ENCODE peak calls at places on chromosomes 3 and 15, in eight cellular contexts. I is choroid plexus epithelial cell, Q is psoas muscle, E is AG04449, N is OCI-LY7, F is adrenal gland, A is breast epithelium, P is fibroblast of mammary gland. Y is an unnamed sample.

GRCh38 chr3:30628188-30628930 is 22.0 kb downstream of the TGFBR2 start:
- DNase-seq in I (no peak), Q (no peak), E (no peak), N (no peak), F (no peak), A (no peak), P (no peak), Y (no peak)

GRCh38 chr3:42246091-42246490 is 19.9 kb downstream of the CCK start:
- DNase-seq in I (no peak), Q (no peak), E (no peak), N (no peak), F (no peak), A (no peak), P (no peak), Y (no peak)

GRCh38 chr3:11616551-11616950 is 27.2 kb downstream of the VGLL4 start:
- DNase-seq in I (no peak), Q (no peak), E (no peak), N (no peak), F (no peak), A (no peak), P (no peak), Y (no peak)

GRCh38 chr3:150038830-150039229 is 68.1 kb upstream of the PFN2 start:
- DNase-seq in I (peak), Q (no peak), E (no peak), N (no peak), F (no peak), A (no peak), P (no peak), Y (peak)

GRCh38 chr15:88648357-88649214 is 9.8 kb downstream of the ISG20 start:
- DNase-seq in I (no peak), Q (no peak), E (no peak), N (no peak), F (no peak), A (peak), P (peak), Y (no peak)

GRCh38 chr3:195154793-195155535 is 116.0 kb downstream of the XXYLT1 start:
- DNase-seq in I (peak), Q (peak), E (peak), N (peak), F (peak), A (peak), P (peak), Y (peak)

GRCh38 chr3:170826047-170826446 is 43.9 kb downstream of the RPL22L1 start:
- DNase-seq in I (no peak), Q (no peak), E (no peak), N (no peak), F (no peak), A (no peak), P (no peak), Y (no peak)

GRCh38 chr3:188602620-188603019 is 448.7 kb downstream of the LPP start:
- DNase-seq in I (no peak), Q (no peak), E (no peak), N (no peak), F (no peak), A (no peak), P (no peak), Y (no peak)

GRCh38 chr3:195046441-195046840 is 224.5 kb downstream of the XXYLT1 start:
- DNase-seq in I (no peak), Q (no peak), E (no peak), N (no peak), F (no peak), A (no peak), P (no peak), Y (no peak)

GRCh38 chr3:8888296-8888915 is 74.9 kb downstream of the RAD18 start:
- DNase-seq in I (peak), Q (no peak), E (peak), N (no peak), F (no peak), A (no peak), P (no peak), Y (peak)

GRCh38 chr3:20054549-20054987 is 14.3 kb downstream of the KAT2B start:
- DNase-seq in I (peak), Q (peak), E (peak), N (peak), F (peak), A (peak), P (peak), Y (peak)

GRCh38 chr3:122299872-122300460 is 25.1 kb upstream of the CSTA start:
- DNase-seq in I (peak), Q (no peak), E (no peak), N (peak), F (no peak), A (no peak), P (peak), Y (no peak)

GRCh38 chr3:86988235-86988634 is 2.7 kb downstream of the VGLL3 start:
- DNase-seq in I (peak), Q (no peak), E (peak), N (no peak), F (no peak), A (no peak), P (peak), Y (peak)

GRCh38 chr15:101123222-101123910 is 128.5 kb downstream of the CHSY1 start:
- DNase-seq in I (no peak), Q (no peak), E (peak), N (no peak), F (no peak), A (no peak), P (peak), Y (peak)

GRCh38 chr3:14511623-14511965 is 28.5 kb downstream of the GRIP2 start:
- DNase-seq in I (no peak), Q (no peak), E (no peak), N (no peak), F (no peak), A (no peak), P (no peak), Y (no peak)

GRCh38 chr3:107753988-107754387 is 231.2 kb downstream of the BBX start:
- DNase-seq in I (no peak), Q (no peak), E (no peak), N (no peak), F (no peak), A (no peak), P (no peak), Y (no peak)

GRCh38 chr3:124633527-124633926 is 96.7 kb upstream of the UMPS start:
- DNase-seq in I (no peak), Q (no peak), E (no peak), N (no peak), F (no peak), A (no peak), P (no peak), Y (no peak)

GRCh38 chr3:136142592-136142991 is 53.5 kb downstream of the MSL2 start:
- DNase-seq in I (peak), Q (no peak), E (peak), N (no peak), F (no peak), A (no peak), P (peak), Y (peak)

GRCh38 chr3:109927161-109927560 is 589.8 kb upstream of the DPPA4 start:
- DNase-seq in I (peak), Q (no peak), E (peak), N (no peak), F (no peak), A (no peak), P (peak), Y (peak)

GRCh38 chr15:57752840-57753239 is 46.3 kb downstream of the POLR2M start:
- DNase-seq in I (no peak), Q (no peak), E (no peak), N (no peak), F (no peak), A (no peak), P (no peak), Y (no peak)

GRCh38 chr3:123791417-123791816 is 92.7 kb downstream of the MYLK start:
- DNase-seq in I (peak), Q (no peak), E (no peak), N (no peak), F (no peak), A (no peak), P (peak), Y (peak)

GRCh38 chr15:75720787-75721461 is 8.3 kb upstream of the CSPG4 start:
- DNase-seq in I (peak), Q (peak), E (no peak), N (peak), F (peak), A (peak), P (peak), Y (no peak)

GRCh38 chr3:158522737-158523136 is 48.3 kb upstream of the MLF1 start:
- DNase-seq in I (peak), Q (no peak), E (peak), N (no peak), F (no peak), A (no peak), P (peak), Y (peak)

GRCh38 chr3:79405183-79405582 is 362.6 kb downstream of the ROBO1 start:
- DNase-seq in I (no peak), Q (no peak), E (no peak), N (no peak), F (no peak), A (no peak), P (no peak), Y (no peak)

GRCh38 chr3:79410136-79410535 is 357.7 kb downstream of the ROBO1 start:
- DNase-seq in I (no peak), Q (no peak), E (no peak), N (no peak), F (no peak), A (no peak), P (no peak), Y (no peak)

GRCh38 chr3:79410617-79411016 is 357.2 kb downstream of the ROBO1 start:
- DNase-seq in I (no peak), Q (no peak), E (no peak), N (no peak), F (no peak), A (no peak), P (no peak), Y (no peak)

DNA sequence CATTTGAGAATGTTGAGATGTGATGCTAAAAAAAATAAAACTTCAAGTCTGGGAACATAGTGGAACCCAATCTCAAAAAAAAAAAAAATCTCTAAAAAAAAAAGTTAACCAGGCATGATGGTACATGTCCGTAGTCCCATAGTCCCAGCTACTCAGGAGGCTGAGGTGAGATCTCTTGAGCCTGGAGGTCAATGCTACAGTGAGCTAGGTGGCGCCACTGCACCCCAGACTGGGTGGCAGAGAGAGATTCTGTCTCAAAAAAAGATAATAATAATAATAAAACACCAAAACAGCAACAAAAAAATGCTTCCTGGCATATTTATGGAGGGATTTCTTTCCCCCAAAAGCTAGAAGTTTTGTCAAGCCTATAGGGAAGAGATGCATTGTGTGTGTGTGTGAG is 361.6 kb downstream of the ROBO1 start:
- DNase-seq in I (no peak), Q (no peak), E (no peak), N (no peak), F (no peak), A (no peak), P (no peak), Y (no peak)
- TF ChIP-seq CTCF in I (peak), Q (peak), E (no peak), N (peak), F (no peak), A (no peak), P (peak), Y (no peak)

DNA sequence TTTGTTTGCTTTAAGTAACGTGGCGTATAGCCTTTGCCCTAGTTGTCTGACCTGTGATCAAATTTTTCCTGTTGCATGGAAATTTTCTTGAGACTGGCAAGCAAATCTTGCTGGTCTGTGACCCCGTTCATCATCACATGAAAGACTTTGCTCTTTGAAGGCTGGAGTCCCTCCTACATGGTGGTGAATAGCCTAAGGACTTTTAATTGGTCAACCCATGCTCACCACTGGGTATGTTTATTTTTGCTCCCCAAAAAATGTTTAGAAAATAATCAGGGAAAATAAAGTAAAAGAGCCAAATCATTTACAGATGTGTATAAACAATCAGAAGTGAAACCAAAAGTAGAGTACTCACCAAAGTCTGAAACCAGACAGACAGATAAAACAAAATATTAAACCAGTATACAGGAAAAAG is 1075.3 kb upstream of the ALCAM start:
- DNase-seq in I (peak), Q (no peak), E (no peak), N (peak), F (no peak), A (no peak), P (peak), Y (peak)
- H3K4me3 ChIP-seq in I (peak), Q (no peak), E (peak), N (peak), F (no peak), A (peak), P (peak), Y (peak)

GRCh38 chr15:98272586-98272985 is 312.1 kb downstream of the ARRDC4 start:
- DNase-seq in I (no peak), Q (no peak), E (no peak), N (no peak), F (no peak), A (no peak), P (no peak), Y (no peak)
- TF ChIP-seq CTCF in I (no peak), Q (no peak), E (no peak), N (no peak), F (no peak), A (no peak), P (no peak), Y (no peak)

GRCh38 chr3:129597087-129597791 is 9.2 kb downstream of the PLXND1 start:
- DNase-seq in I (peak), Q (no peak), E (no peak), N (no peak), F (no peak), A (no peak), P (peak), Y (peak)

GRCh38 chr3:129597792-129598381 is 8.6 kb downstream of the PLXND1 start:
- DNase-seq in I (peak), Q (no peak), E (no peak), N (no peak), F (no peak), A (no peak), P (no peak), Y (peak)

GRCh38 chr3:129595544-129596193 is 10.8 kb downstream of the PLXND1 start:
- DNase-seq in I (no peak), Q (peak), E (no peak), N (no peak), F (no peak), A (no peak), P (no peak), Y (peak)

GRCh38 chr3:129594907-129595390 is 11.5 kb downstream of the PLXND1 start:
- DNase-seq in I (no peak), Q (peak), E (no peak), N (no peak), F (no peak), A (no peak), P (no peak), Y (no peak)

DNA sequence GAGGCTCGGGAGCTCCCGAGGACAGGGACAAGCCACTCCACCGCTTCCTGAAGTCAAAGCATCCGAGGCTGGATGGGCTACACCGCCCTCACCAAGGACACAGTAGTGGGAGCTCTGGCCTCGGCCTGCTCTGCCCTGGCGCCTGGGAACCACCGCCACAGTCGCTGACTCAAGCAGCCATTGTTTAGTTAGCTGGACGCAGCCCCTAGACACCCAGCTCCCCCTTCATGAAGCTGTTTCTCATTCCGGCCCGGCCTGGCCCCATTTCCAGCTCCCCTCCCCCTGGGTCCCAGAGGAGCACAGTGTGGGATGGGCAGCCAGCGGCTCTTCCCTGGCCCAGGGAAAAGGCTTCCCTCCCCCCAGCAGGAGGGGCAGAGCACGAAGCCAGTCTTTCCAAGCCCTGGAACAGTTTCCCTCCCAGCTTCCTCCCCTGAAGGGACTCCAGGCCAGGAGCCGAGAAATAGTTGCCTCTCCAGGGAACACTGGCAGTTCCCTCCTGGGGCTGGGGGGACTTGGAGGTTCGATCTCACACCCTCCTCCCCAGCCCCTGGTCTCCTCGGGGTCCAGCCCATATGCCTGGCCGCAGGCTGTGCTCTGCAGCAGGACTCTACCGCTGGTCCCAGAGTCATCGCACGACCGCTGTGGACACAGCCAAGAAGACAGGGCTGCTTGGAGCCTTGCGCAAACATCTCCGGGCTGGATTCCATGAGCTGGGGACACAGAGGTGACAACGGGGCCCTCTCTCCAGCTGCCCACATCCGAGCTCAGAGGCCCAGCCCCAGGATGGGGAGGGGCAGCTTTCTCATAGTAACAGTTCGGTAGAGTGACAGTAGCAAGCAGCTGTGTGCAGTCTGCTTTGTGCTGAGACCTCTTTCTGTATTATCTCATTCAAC is 10.0 kb downstream of the PLXND1 start:
- DNase-seq in I (peak), Q (peak), E (peak), N (no peak), F (peak), A (peak), P (peak), Y (peak)
- H3K4me3 ChIP-seq in I (no peak), Q (peak), E (peak), N (no peak), F (no peak), A (peak), P (peak), Y (peak)

GRCh38 chr15:91853968-91854943 is 748 bp downstream of the SLCO3A1 start:
- DNase-seq in I (no peak), Q (peak), E (no peak), N (peak), F (peak), A (peak), P (peak), Y (no peak)

GRCh38 chr15:91857224-91857585 is 3.7 kb downstream of the SLCO3A1 start:
- DNase-seq in I (no peak), Q (no peak), E (no peak), N (peak), F (no peak), A (no peak), P (no peak), Y (no peak)

GRCh38 chr15:91857772-91858171 is 4.3 kb downstream of the SLCO3A1 start:
- DNase-seq in I (no peak), Q (no peak), E (no peak), N (peak), F (no peak), A (no peak), P (no peak), Y (no peak)

GRCh38 chr15:91855241-91855640 is 1.7 kb downstream of the SLCO3A1 start:
- DNase-seq in I (no peak), Q (no peak), E (no peak), N (peak), F (no peak), A (no peak), P (no peak), Y (no peak)

DNA sequence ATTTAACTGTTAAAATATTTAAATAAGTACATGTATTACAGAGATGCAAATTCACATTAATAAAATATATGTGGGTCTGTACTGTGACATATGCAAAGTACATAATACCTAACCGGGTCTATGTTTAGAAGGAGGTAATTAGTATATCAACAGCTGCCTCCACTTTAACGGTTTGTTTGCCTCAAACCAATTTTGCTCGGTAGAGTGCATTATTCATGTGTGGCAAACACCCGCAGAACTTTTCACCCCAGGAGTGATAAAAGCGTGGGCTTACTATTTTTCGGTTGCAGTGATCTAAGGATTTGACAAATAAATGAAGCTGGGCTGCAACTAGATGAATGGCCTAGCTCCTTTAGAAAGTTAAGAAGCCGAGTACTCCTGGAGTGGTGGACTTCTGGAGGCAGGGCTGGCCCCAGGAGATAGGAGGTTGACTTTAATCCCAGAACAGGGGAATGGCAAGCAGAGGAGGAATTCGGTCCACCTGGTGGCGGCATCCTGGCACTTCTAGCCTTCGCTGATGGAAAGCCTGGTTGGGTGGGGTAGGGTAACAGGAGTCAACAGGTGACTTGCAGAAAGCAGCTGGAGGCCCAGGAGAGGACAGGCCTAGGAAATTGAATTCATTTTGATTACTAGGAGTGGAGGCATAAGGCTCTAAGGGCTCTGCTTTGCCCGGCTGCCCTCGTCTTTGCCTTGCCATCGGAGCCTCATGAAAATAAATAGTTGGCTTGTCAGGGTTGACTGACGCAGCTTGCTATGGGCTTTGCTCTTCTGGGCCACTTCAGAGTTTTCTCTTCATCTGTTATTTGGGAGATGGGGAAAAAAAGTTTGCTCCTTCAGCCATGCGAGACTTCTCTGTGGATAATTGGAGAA is 2.4 kb downstream of the SLCO3A1 start:
- DNase-seq in I (no peak), Q (no peak), E (no peak), N (peak), F (no peak), A (peak), P (peak), Y (no peak)
- TF ChIP-seq CTCF in I (no peak), Q (no peak), E (no peak), N (peak), F (no peak), A (no peak), P (peak), Y (peak)

Y was measured in fibroblast of the aortic adventitia.